ENCODE peak calls at places on chromosomes 5 and 9, in four cellular contexts. Y, N, H and P are unnamed samples. For H3K4me1, the result is how much of the 10 kb centered on the place peaks cover.

GRCh38 chr5:35117960-35118359 is 70.2 kb upstream of the AGXT2 start:
- DNase-seq in Y (no peak), N (no peak), H (no peak), P (no peak)

GRCh38 chr5:83430130-83431010 is 41.2 kb upstream of the VCAN start:
- DNase-seq in Y (no peak), N (peak), H (peak), P (peak)

GRCh38 chr5:119315516-119315949 is 40.3 kb upstream of the TNFAIP8 start:
- DNase-seq in Y (no peak), N (no peak), H (no peak), P (peak)

GRCh38 chr9:18921677-18922076 is 111.3 kb downstream of the SAXO1 start:
- DNase-seq in Y (no peak), N (no peak), H (no peak), P (no peak)

GRCh38 chr5:133398646-133399081 is 213.7 kb downstream of the FSTL4 start:
- DNase-seq in Y (no peak), N (no peak), H (no peak), P (peak)

GRCh38 chr5:173178369-173178910 is 34.1 kb downstream of the BNIP1 start:
- DNase-seq in Y (no peak), N (no peak), H (no peak), P (no peak)

GRCh38 chr5:95870105-95870672 is 47.7 kb upstream of the GLRX start:
- DNase-seq in Y (no peak), N (no peak), H (no peak), P (no peak)

GRCh38 chr9:94183240-94183999 is 75.7 kb upstream of the ZNF169 start:
- DNase-seq in Y (no peak), N (no peak), H (no peak), P (no peak)

GRCh38 chr9:113523421-113524141 is 60.1 kb downstream of the RGS3 start:
- DNase-seq in Y (no peak), N (no peak), H (no peak), P (no peak)

GRCh38 chr9:69195681-69196080 is 21.6 kb downstream of the TJP2 start:
- DNase-seq in Y (no peak), N (no peak), H (no peak), P (no peak)

GRCh38 chr5:172932313-172933017 is 26.8 kb upstream of the RPL26L1 start:
- DNase-seq in Y (no peak), N (peak), H (peak), P (peak)

GRCh38 chr5:26482076-26482816 is 556.1 kb downstream of the CDH9 start:
- DNase-seq in Y (no peak), N (no peak), H (no peak), P (no peak)

GRCh38 chr5:80255425-80255751 is 460 bp downstream of the SERINC5 start:
- DNase-seq in Y (no peak), N (no peak), H (peak), P (peak)

GRCh38 chr9:136124976-136125692 is 6.5 kb upstream of the TMEM250 start:
- DNase-seq in Y (no peak), N (no peak), H (no peak), P (no peak)

GRCh38 chr9:137838576-137838975 is 39.0 kb upstream of the CACNA1B start:
- DNase-seq in Y (no peak), N (no peak), H (no peak), P (no peak)

GRCh38 chr9:11149065-11149464 is 536.3 kb upstream of the PTPRD start:
- DNase-seq in Y (no peak), N (peak), H (no peak), P (peak)

GRCh38 chr9:97307500-97308163 is at the start of gene CCDC180:
- DNase-seq in Y (no peak), N (peak), H (no peak), P (no peak)

GRCh38 chr9:134765785-134766184 is 114.8 kb upstream of the FCN2 start:
- DNase-seq in Y (no peak), N (no peak), H (no peak), P (no peak)

GRCh38 chr9:135947582-135947981 is 13.6 kb downstream of the UBAC1 start:
- DNase-seq in Y (peak), N (no peak), H (no peak), P (no peak)

GRCh38 chr5:4387295-4387694 is 752.8 kb upstream of the ADAMTS16 start:
- DNase-seq in Y (no peak), N (no peak), H (no peak), P (no peak)

GRCh38 chr5:98763001-98763630 is 10.3 kb upstream of the RGMB start:
- DNase-seq in Y (no peak), N (peak), H (no peak), P (peak)

GRCh38 chr9:137349471-137350033 is 47.5 kb upstream of the NRARP start:
- DNase-seq in Y (no peak), N (no peak), H (no peak), P (no peak)

GRCh38 chr5:135239461-135240282 is 159.4 kb downstream of the MACROH2A1 start:
- DNase-seq in Y (peak), N (no peak), H (no peak), P (peak)

GRCh38 chr5:102532126-102532525 is 33.3 kb upstream of the SLCO6A1 start:
- DNase-seq in Y (no peak), N (no peak), H (no peak), P (no peak)

GRCh38 chr5:143443330-143443729 is 39.8 kb upstream of the NR3C1 start:
- DNase-seq in Y (no peak), N (no peak), H (no peak), P (no peak)

GRCh38 chr5:71658916-71659661 is 60.0 kb upstream of the CARTPT start:
- DNase-seq in Y (no peak), N (peak), H (no peak), P (no peak)

GRCh38 chr5:53934126-53934856 is 373.9 kb downstream of the NDUFS4 start:
- DNase-seq in Y (no peak), N (no peak), H (no peak), P (no peak)

GRCh38 chr9:135252980-135253304 is 165.5 kb downstream of the OLFM1 start:
- DNase-seq in Y (peak), N (no peak), H (no peak), P (no peak)

GRCh38 chr5:14908195-14908594 is 36.6 kb upstream of the ANKH start:
- DNase-seq in Y (no peak), N (no peak), H (no peak), P (no peak)

GRCh38 chr9:33297455-33297854 is 7.1 kb downstream of the NFX1 start:
- DNase-seq in Y (no peak), N (no peak), H (no peak), P (no peak)

GRCh38 chr5:23072179-23072578 is 219.0 kb upstream of the CDH12 start:
- DNase-seq in Y (no peak), N (no peak), H (no peak), P (no peak)

GRCh38 chr9:136707849-136708517 is 4.4 kb upstream of the DIPK1B start:
- DNase-seq in Y (no peak), N (no peak), H (no peak), P (peak)

GRCh38 chr9:12712532-12712931 is 19.3 kb downstream of the TYRP1 start:
- DNase-seq in Y (no peak), N (no peak), H (no peak), P (no peak)

GRCh38 chr9:6781476-6781875 is 23.7 kb downstream of the KDM4C start:
- DNase-seq in Y (no peak), N (no peak), H (no peak), P (no peak)

GRCh38 chr5:65062684-65063083 is 294.0 kb downstream of the CWC27 start:
- DNase-seq in Y (no peak), N (no peak), H (no peak), P (no peak)

GRCh38 chr5:74382864-74383618 is 257.5 kb downstream of the ENC1 start:
- DNase-seq in Y (no peak), N (no peak), H (no peak), P (no peak)

GRCh38 chr9:109755040-109755439 is 25.0 kb upstream of the PALM2AKAP2 start:
- DNase-seq in Y (no peak), N (no peak), H (no peak), P (no peak)

DNA sequence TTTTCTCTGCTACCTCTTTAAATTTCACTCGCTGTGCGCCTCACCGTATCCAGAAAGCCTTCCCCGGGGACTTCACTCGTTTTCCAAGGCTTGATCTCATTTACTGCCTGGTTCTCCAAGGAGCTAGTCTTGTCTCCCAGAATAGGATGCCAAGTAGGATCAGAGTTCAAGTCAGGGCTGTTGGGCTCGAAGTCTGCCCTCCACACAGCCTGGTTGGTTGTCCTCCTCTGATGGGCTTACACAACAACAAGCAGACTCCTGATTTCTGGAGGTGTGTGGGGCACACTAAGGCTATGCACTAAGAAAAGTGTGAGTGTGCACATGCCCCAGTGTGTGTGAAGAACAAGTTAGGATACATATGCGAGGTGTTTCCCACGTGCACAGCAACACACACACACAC is 14.0 kb upstream of the TNIP1 start:
- DNase-seq in Y (no peak), N (no peak), H (no peak), P (no peak)
- H3K4me1 ChIP-seq in Y (under half), N (under half), H (under half), P (under half)

DNA sequence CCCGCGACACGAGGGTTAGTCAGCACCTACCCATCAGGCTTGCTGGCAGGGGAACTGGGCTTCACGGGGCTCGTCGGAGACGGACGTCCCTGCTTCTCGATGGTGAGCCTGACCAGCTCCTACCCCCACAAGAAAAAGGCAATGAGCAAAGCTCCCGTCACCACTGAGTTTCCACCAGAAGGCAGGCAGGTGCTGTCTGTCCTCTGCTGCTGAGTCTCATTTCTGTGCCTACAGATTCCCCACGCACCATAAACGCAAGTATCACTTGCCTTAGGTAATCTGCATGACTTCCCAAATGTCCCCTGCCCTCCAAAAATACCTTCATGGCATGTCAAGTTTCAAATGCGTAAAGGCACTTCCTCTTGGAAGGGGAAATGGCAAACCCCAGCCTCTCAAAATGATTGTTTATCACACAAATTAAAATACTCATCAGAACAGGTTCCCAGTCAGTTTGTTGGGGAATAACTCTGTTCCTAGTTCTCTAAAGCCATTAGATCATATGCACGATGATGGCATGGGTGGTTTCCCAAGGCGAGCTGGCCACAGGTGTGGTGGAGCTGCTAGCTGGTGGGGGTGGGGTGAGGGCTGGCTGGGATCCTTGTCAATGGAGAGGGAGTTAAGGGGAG is 85.0 kb downstream of the PRRT1B start:
- DNase-seq in Y (no peak), N (no peak), H (no peak), P (no peak)
- TF ChIP-seq CTCF in Y (no peak), N (no peak), H (no peak), P (no peak)

DNA sequence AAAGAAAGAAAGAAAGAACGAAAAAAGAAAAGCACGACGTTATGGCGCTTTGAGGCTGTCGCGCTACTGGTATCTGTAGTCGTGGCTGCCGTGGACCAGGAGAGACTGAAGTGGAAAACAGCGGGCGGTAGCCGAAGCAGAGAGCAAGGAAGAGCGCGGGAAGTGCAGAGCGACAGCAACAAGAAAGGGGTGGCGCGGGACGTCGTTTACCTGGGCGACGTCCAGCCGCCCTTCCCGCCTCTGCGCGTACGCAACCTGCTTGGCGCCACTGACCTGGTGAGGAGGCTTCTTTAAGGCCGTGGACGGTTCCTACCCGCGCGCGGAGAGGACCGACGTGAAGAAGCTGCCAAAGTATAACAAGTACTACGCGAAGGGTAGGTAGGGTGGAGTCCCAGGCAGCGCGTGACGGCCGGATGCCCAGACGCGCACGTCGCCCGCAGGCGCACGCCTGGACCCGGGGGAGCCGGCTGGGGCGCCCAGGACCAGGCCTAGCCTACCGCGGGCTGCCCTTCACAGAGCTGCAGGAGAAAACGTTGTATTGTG is 15.4 kb downstream of the CCL28 start:
- DNase-seq in Y (peak), N (peak), H (peak), P (no peak)
- H3K4me3 ChIP-seq in Y (peak), N (peak), H (peak), P (no peak)

GRCh38 chr9:127554966-127555829 is 56.9 kb upstream of the STXBP1 start:
- DNase-seq in Y (no peak), N (no peak), H (no peak), P (no peak)

GRCh38 chr9:127557998-127558546 is 54.0 kb upstream of the STXBP1 start:
- DNase-seq in Y (peak), N (no peak), H (no peak), P (no peak)

GRCh38 chr9:127557466-127557869 is 54.6 kb upstream of the STXBP1 start:
- DNase-seq in Y (peak), N (no peak), H (no peak), P (no peak)

GRCh38 chr9:127556871-127557270 is 55.2 kb upstream of the STXBP1 start:
- DNase-seq in Y (peak), N (no peak), H (no peak), P (no peak)

GRCh38 chr9:127555830-127556820 is 56.0 kb upstream of the STXBP1 start:
- DNase-seq in Y (peak), N (no peak), H (peak), P (no peak)
- H3K4me1 ChIP-seq in Y (half or more), N (under half), H (under half), P (under half)